ENCODE peak calls at places on chromosomes 1 and 21, in six cellular contexts. K is psoas muscle, N is SK-N-SH, Z is pancreas, A is body of pancreas, G is lung. W is an unnamed sample. For H3K36me3, the result is how much of the 10 kb centered on the place peaks cover.

GRCh38 chr1:40479156-40479555 is 2.1 kb downstream of the ZFP69 start:
- DNase-seq in K (no peak), N (no peak), Z (no peak), A (no peak), G (no peak), W (no peak)

GRCh38 chr1:163173121-163173520 is 29.6 kb downstream of the RGS5 start:
- DNase-seq in K (no peak), N (no peak), Z (no peak), A (no peak), G (no peak), W (no peak)

GRCh38 chr21:44567481-44568171 is 5.9 kb upstream of the KRTAP10-4 start:
- DNase-seq in K (no peak), N (no peak), Z (no peak), A (no peak), G (no peak), W (no peak)

GRCh38 chr1:116982319-116983004 is 19.1 kb upstream of the CD101 start:
- DNase-seq in K (no peak), N (no peak), Z (peak), A (peak), G (no peak), W (no peak)

GRCh38 chr1:41528106-41528505 is 43.6 kb upstream of the EDN2 start:
- DNase-seq in K (no peak), N (no peak), Z (no peak), A (no peak), G (no peak), W (no peak)

GRCh38 chr1:225811622-225812487 is 1.9 kb downstream of the EPHX1 start:
- DNase-seq in K (no peak), N (no peak), Z (no peak), A (peak), G (no peak), W (no peak)

GRCh38 chr1:116951175-116951935 is 41.6 kb downstream of the PTGFRN start:
- DNase-seq in K (peak), N (no peak), Z (no peak), A (no peak), G (peak), W (peak)

GRCh38 chr1:201476670-201477344 is 7.8 kb upstream of the PHLDA3 start:
- DNase-seq in K (no peak), N (no peak), Z (no peak), A (no peak), G (no peak), W (peak)

GRCh38 chr1:217139513-217139912 is 416.3 kb upstream of the ESRRG start:
- DNase-seq in K (no peak), N (peak), Z (no peak), A (no peak), G (no peak), W (no peak)

GRCh38 chr1:39105841-39106765 is 80.0 kb downstream of the NDUFS5 start:
- DNase-seq in K (peak), N (peak), Z (peak), A (peak), G (peak), W (no peak)

GRCh38 chr1:209810783-209811182 is 4.8 kb upstream of the IRF6 start:
- DNase-seq in K (no peak), N (peak), Z (no peak), A (no peak), G (no peak), W (no peak)

GRCh38 chr1:229526695-229527094 is 18.6 kb upstream of the NUP133 start:
- DNase-seq in K (no peak), N (no peak), Z (no peak), A (no peak), G (no peak), W (no peak)

GRCh38 chr1:110672753-110673108 is 2.0 kb downstream of the KCNA3 start:
- DNase-seq in K (no peak), N (no peak), Z (no peak), A (no peak), G (no peak), W (no peak)

GRCh38 chr1:111378806-111379205 is 48.7 kb downstream of the OVGP1 start:
- DNase-seq in K (no peak), N (no peak), Z (no peak), A (no peak), G (no peak), W (no peak)

GRCh38 chr1:228804640-228805413 is 69.5 kb downstream of the RHOU start:
- DNase-seq in K (no peak), N (peak), Z (no peak), A (no peak), G (no peak), W (no peak)

GRCh38 chr1:21490774-21491482 is 18.3 kb upstream of the ALPL start:
- DNase-seq in K (no peak), N (peak), Z (no peak), A (peak), G (no peak), W (no peak)
- TF ChIP-seq CTCF in K (peak), N (peak), Z (no peak), A (no peak), G (no peak), W (peak)

DNA sequence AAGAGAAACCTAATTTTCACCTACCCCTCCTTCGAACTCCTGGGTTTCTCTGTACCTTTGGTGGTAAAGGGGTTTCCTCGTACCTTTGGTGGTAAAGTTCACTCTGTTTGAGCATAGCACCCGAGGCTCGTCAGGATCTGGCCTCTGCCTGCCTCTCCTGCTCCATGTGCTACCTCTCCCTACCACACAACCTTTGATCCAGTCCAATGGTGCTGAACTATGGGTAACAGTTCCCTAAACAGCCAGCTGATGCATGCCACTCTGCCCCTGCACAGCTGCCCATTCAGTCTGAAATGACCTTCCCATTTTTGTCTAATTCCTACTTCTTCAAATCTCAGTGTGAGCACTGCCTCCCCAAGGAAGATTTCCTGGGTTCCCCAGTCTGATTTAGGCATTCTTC is 14.0 kb downstream of the OVAAL start:
- DNase-seq in K (no peak), N (no peak), Z (no peak), A (no peak), G (no peak), W (no peak)
- H3K36me3 ChIP-seq in K (under half), N (under half), Z (under half), A (under half), G (under half), W (under half)

DNA sequence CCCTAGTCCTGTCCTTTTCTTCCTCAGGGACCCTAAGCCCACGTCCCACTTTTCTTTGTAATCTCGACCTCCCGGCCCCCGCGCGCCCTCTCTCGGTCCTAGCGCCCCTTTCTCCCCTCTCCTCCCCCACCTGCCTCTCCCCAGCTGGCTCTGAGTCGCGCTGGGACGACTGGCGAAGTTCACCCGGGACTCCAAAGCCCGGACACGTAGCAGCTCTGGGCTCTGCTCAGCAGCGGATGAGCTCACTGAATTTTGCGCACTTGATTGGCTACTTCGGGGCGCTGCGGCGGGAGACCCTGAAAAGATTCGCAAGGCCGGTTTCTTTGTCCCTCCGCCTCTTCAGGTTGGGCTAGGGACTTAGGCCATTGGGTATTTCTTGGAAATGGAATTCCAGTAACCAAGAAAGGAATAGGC is 16.3 kb upstream of the ACKR1 start:
- DNase-seq in K (peak), N (no peak), Z (peak), A (peak), G (peak), W (no peak)
- H3K4me3 ChIP-seq in K (peak), N (no peak), Z (peak), A (no peak), G (no peak), W (no peak)

GRCh38 chr1:206883160-206883559 is 14.1 kb upstream of the IL24 start:
- DNase-seq in K (no peak), N (no peak), Z (no peak), A (no peak), G (no peak), W (no peak)

GRCh38 chr1:206880310-206880709 is 14.9 kb downstream of the IL20 start:
- DNase-seq in K (no peak), N (no peak), Z (no peak), A (no peak), G (no peak), W (no peak)

GRCh38 chr1:206875752-206876380 is 10.4 kb downstream of the IL20 start:
- DNase-seq in K (no peak), N (no peak), Z (no peak), A (no peak), G (no peak), W (no peak)

GRCh38 chr1:206882555-206882954 is 14.7 kb upstream of the IL24 start:
- DNase-seq in K (no peak), N (no peak), Z (no peak), A (no peak), G (no peak), W (no peak)

GRCh38 chr1:206878456-206878855 is 13.0 kb downstream of the IL20 start:
- DNase-seq in K (no peak), N (no peak), Z (no peak), A (no peak), G (no peak), W (no peak)
- TF ChIP-seq CTCF in K (no peak), N (peak), Z (no peak), A (no peak), G (no peak), W (no peak)

DNA sequence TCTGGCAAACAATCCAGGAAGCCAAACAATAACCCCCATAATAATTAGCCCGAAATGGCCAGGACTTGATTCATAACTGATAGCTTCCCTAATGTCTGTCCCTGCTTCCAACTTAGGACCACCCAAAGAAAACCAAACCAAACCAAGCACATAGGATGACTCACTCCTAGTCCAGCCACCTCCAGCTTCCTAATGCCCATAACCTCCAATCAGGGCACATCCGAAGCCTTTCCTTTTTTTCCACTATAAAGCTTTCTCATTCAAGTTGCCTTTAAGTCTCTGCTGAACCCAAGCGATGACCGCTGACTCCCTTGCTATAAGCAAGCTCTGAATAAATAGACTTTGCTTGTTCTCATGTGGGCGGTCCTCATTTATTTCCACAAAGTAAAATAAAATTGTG is 40.4 kb downstream of the PCNX2 start:
- DNase-seq in K (no peak), N (no peak), Z (no peak), A (no peak), G (no peak), W (no peak)
- H3K36me3 ChIP-seq in K (under half), N (half or more), Z (under half), A (under half), G (under half), W (under half)